ENCODE peak calls at places on chromosomes 5 and 9, in seven cellular contexts. One of them, this sample, is unnamed.
A peak's percentile ranks its signal among the peaks of the same experiment; 100 is the strongest.

GRCh38 chr5:45038366-45038987 is 229.7 kb downstream of the MRPS30 start:
- DNase-seq in stimulated activated CD8-positive, alpha-beta memory T cell treated with anti-CD3 and anti-CD28 coated beads, Interleukin-12 subunit alpha, Interleukin-12 subunit beta, amount 100 ng/mL, for 1 hour: no peak
- DNase-seq in PC-9: no peak
- DNase-seq in NAMALWA: peak; percentile 62
- DNase-seq in DMS153: peak; percentile 3
- DNase-seq in CD4-positive, alpha-beta T cell: no peak
- DNase-seq in BJ: no peak
- DNase-seq in this sample: no peak

GRCh38 chr9:127104465-127105311 is 17.7 kb downstream of the ANGPTL2 start:
- DNase-seq in CD4-positive, alpha-beta T cell: no peak
- DNase-seq in NAMALWA: no peak
- DNase-seq in PC-9: no peak
- DNase-seq in stimulated activated CD8-positive, alpha-beta memory T cell treated with anti-CD3 and anti-CD28 coated beads, Interleukin-12 subunit alpha, Interleukin-12 subunit beta, amount 100 ng/mL, for 1 hour: no peak
- DNase-seq in DMS153: no peak
- DNase-seq in BJ: no peak
- DNase-seq in this sample: no peak

GRCh38 chr5:14439087-14439841 is 142.3 kb upstream of the OTULINL start:
- DNase-seq in BJ: no peak
- DNase-seq in DMS153: no peak
- DNase-seq in NAMALWA: no peak
- DNase-seq in CD4-positive, alpha-beta T cell: no peak
- DNase-seq in stimulated activated CD8-positive, alpha-beta memory T cell treated with anti-CD3 and anti-CD28 coated beads, Interleukin-12 subunit alpha, Interleukin-12 subunit beta, amount 100 ng/mL, for 1 hour: no peak
- DNase-seq in PC-9: no peak
- DNase-seq in this sample: no peak

GRCh38 chr5:180825768-180826525 is 23.3 kb upstream of the MGAT1 start:
- DNase-seq in DMS153: no peak
- DNase-seq in NAMALWA: no peak
- DNase-seq in stimulated activated CD8-positive, alpha-beta memory T cell treated with anti-CD3 and anti-CD28 coated beads, Interleukin-12 subunit alpha, Interleukin-12 subunit beta, amount 100 ng/mL, for 1 hour: no peak
- DNase-seq in BJ: no peak
- DNase-seq in CD4-positive, alpha-beta T cell: no peak
- DNase-seq in PC-9: peak; percentile 80
- DNase-seq in this sample: peak; percentile 92

GRCh38 chr5:56812110-56812509 is 3.2 kb upstream of the MAP3K1 start:
- DNase-seq in CD4-positive, alpha-beta T cell: no peak
- DNase-seq in stimulated activated CD8-positive, alpha-beta memory T cell treated with anti-CD3 and anti-CD28 coated beads, Interleukin-12 subunit alpha, Interleukin-12 subunit beta, amount 100 ng/mL, for 1 hour: no peak
- DNase-seq in NAMALWA: no peak
- DNase-seq in DMS153: peak; percentile 52
- DNase-seq in BJ: no peak
- DNase-seq in PC-9: peak; percentile 35
- DNase-seq in this sample: no peak

GRCh38 chr5:117394506-117395157 is 820.0 kb upstream of the SEMA6A start:
- DNase-seq in DMS153: no peak
- DNase-seq in NAMALWA: no peak
- DNase-seq in PC-9: no peak
- DNase-seq in BJ: no peak
- DNase-seq in CD4-positive, alpha-beta T cell: no peak
- DNase-seq in stimulated activated CD8-positive, alpha-beta memory T cell treated with anti-CD3 and anti-CD28 coated beads, Interleukin-12 subunit alpha, Interleukin-12 subunit beta, amount 100 ng/mL, for 1 hour: no peak
- DNase-seq in this sample: no peak

GRCh38 chr5:126900796-126901195 is 123.9 kb downstream of the LMNB1 start:
- DNase-seq in stimulated activated CD8-positive, alpha-beta memory T cell treated with anti-CD3 and anti-CD28 coated beads, Interleukin-12 subunit alpha, Interleukin-12 subunit beta, amount 100 ng/mL, for 1 hour: no peak
- DNase-seq in PC-9: no peak
- DNase-seq in BJ: no peak
- DNase-seq in CD4-positive, alpha-beta T cell: no peak
- DNase-seq in NAMALWA: no peak
- DNase-seq in DMS153: no peak
- DNase-seq in this sample: no peak

GRCh38 chr5:5335708-5336211 is 86.7 kb upstream of the ICE1 start:
- DNase-seq in BJ: peak; percentile 74
- DNase-seq in DMS153: no peak
- DNase-seq in PC-9: peak; percentile 93
- DNase-seq in NAMALWA: no peak
- DNase-seq in stimulated activated CD8-positive, alpha-beta memory T cell treated with anti-CD3 and anti-CD28 coated beads, Interleukin-12 subunit alpha, Interleukin-12 subunit beta, amount 100 ng/mL, for 1 hour: no peak
- DNase-seq in CD4-positive, alpha-beta T cell: no peak
- DNase-seq in this sample: no peak

GRCh38 chr5:172276214-172276613 is 7.3 kb downstream of the UBTD2 start:
- DNase-seq in CD4-positive, alpha-beta T cell: no peak
- DNase-seq in PC-9: peak; percentile 88
- DNase-seq in stimulated activated CD8-positive, alpha-beta memory T cell treated with anti-CD3 and anti-CD28 coated beads, Interleukin-12 subunit alpha, Interleukin-12 subunit beta, amount 100 ng/mL, for 1 hour: no peak
- DNase-seq in BJ: no peak
- DNase-seq in DMS153: no peak
- DNase-seq in NAMALWA: no peak
- DNase-seq in this sample: no peak

GRCh38 chr5:65015767-65016166 is 247.0 kb downstream of the CWC27 start:
- DNase-seq in PC-9: no peak
- DNase-seq in stimulated activated CD8-positive, alpha-beta memory T cell treated with anti-CD3 and anti-CD28 coated beads, Interleukin-12 subunit alpha, Interleukin-12 subunit beta, amount 100 ng/mL, for 1 hour: no peak
- DNase-seq in BJ: no peak
- DNase-seq in DMS153: no peak
- DNase-seq in NAMALWA: no peak
- DNase-seq in CD4-positive, alpha-beta T cell: no peak
- DNase-seq in this sample: no peak

GRCh38 chr5:79976759-79977515 is 14.1 kb downstream of the MTX3 start:
- DNase-seq in CD4-positive, alpha-beta T cell: no peak
- DNase-seq in PC-9: no peak
- DNase-seq in NAMALWA: no peak
- DNase-seq in DMS153: no peak
- DNase-seq in stimulated activated CD8-positive, alpha-beta memory T cell treated with anti-CD3 and anti-CD28 coated beads, Interleukin-12 subunit alpha, Interleukin-12 subunit beta, amount 100 ng/mL, for 1 hour: no peak
- DNase-seq in BJ: no peak
- DNase-seq in this sample: no peak

GRCh38 chr5:172643392-172643871 is 2.4 kb downstream of the NEURL1B start:
- DNase-seq in stimulated activated CD8-positive, alpha-beta memory T cell treated with anti-CD3 and anti-CD28 coated beads, Interleukin-12 subunit alpha, Interleukin-12 subunit beta, amount 100 ng/mL, for 1 hour: no peak
- DNase-seq in BJ: no peak
- DNase-seq in NAMALWA: no peak
- DNase-seq in CD4-positive, alpha-beta T cell: no peak
- DNase-seq in PC-9: no peak
- DNase-seq in DMS153: no peak
- DNase-seq in this sample: no peak

GRCh38 chr9:98742325-98743280 is 33.9 kb upstream of the GABBR2 start:
- DNase-seq in BJ: no peak
- DNase-seq in stimulated activated CD8-positive, alpha-beta memory T cell treated with anti-CD3 and anti-CD28 coated beads, Interleukin-12 subunit alpha, Interleukin-12 subunit beta, amount 100 ng/mL, for 1 hour: no peak
- DNase-seq in NAMALWA: no peak
- DNase-seq in CD4-positive, alpha-beta T cell: no peak
- DNase-seq in PC-9: no peak
- DNase-seq in DMS153: no peak
- DNase-seq in this sample: no peak

GRCh38 chr5:167633931-167634341 is 657.5 kb upstream of the WWC1 start:
- DNase-seq in stimulated activated CD8-positive, alpha-beta memory T cell treated with anti-CD3 and anti-CD28 coated beads, Interleukin-12 subunit alpha, Interleukin-12 subunit beta, amount 100 ng/mL, for 1 hour: no peak
- DNase-seq in CD4-positive, alpha-beta T cell: no peak
- DNase-seq in BJ: peak; percentile 97
- DNase-seq in NAMALWA: no peak
- DNase-seq in DMS153: no peak
- DNase-seq in PC-9: peak; percentile 72
- DNase-seq in this sample: no peak

GRCh38 chr5:35213608-35214007 is 16.7 kb downstream of the PRLR start:
- DNase-seq in DMS153: no peak
- DNase-seq in NAMALWA: no peak
- DNase-seq in BJ: no peak
- DNase-seq in stimulated activated CD8-positive, alpha-beta memory T cell treated with anti-CD3 and anti-CD28 coated beads, Interleukin-12 subunit alpha, Interleukin-12 subunit beta, amount 100 ng/mL, for 1 hour: no peak
- DNase-seq in PC-9: no peak
- DNase-seq in CD4-positive, alpha-beta T cell: no peak
- DNase-seq in this sample: no peak

GRCh38 chr9:15144567-15145174 is 162.3 kb downstream of the TTC39B start:
- DNase-seq in DMS153: peak; percentile 14
- DNase-seq in PC-9: peak; percentile 77
- DNase-seq in stimulated activated CD8-positive, alpha-beta memory T cell treated with anti-CD3 and anti-CD28 coated beads, Interleukin-12 subunit alpha, Interleukin-12 subunit beta, amount 100 ng/mL, for 1 hour: no peak
- DNase-seq in BJ: no peak
- DNase-seq in NAMALWA: no peak
- DNase-seq in CD4-positive, alpha-beta T cell: no peak
- DNase-seq in this sample: no peak

GRCh38 chr5:78178356-78178755 is 116.1 kb downstream of the AP3B1 start:
- DNase-seq in CD4-positive, alpha-beta T cell: no peak
- DNase-seq in PC-9: no peak
- DNase-seq in stimulated activated CD8-positive, alpha-beta memory T cell treated with anti-CD3 and anti-CD28 coated beads, Interleukin-12 subunit alpha, Interleukin-12 subunit beta, amount 100 ng/mL, for 1 hour: no peak
- DNase-seq in BJ: no peak
- DNase-seq in DMS153: no peak
- DNase-seq in NAMALWA: no peak
- DNase-seq in this sample: no peak

GRCh38 chr9:133048595-133048994 is 13.2 kb upstream of the CEL start:
- DNase-seq in PC-9: no peak
- DNase-seq in NAMALWA: peak; percentile 57
- DNase-seq in stimulated activated CD8-positive, alpha-beta memory T cell treated with anti-CD3 and anti-CD28 coated beads, Interleukin-12 subunit alpha, Interleukin-12 subunit beta, amount 100 ng/mL, for 1 hour: no peak
- DNase-seq in BJ: no peak
- DNase-seq in CD4-positive, alpha-beta T cell: no peak
- DNase-seq in DMS153: no peak
- DNase-seq in this sample: no peak

GRCh38 chr5:2698581-2698980 is 52.9 kb downstream of the IRX2 start:
- DNase-seq in CD4-positive, alpha-beta T cell: no peak
- DNase-seq in stimulated activated CD8-positive, alpha-beta memory T cell treated with anti-CD3 and anti-CD28 coated beads, Interleukin-12 subunit alpha, Interleukin-12 subunit beta, amount 100 ng/mL, for 1 hour: no peak
- DNase-seq in DMS153: no peak
- DNase-seq in PC-9: no peak
- DNase-seq in NAMALWA: no peak
- DNase-seq in BJ: no peak
- DNase-seq in this sample: no peak

GRCh38 chr5:417301-417700 is 25.7 kb upstream of the EXOC3 start:
- DNase-seq in DMS153: no peak
- DNase-seq in stimulated activated CD8-positive, alpha-beta memory T cell treated with anti-CD3 and anti-CD28 coated beads, Interleukin-12 subunit alpha, Interleukin-12 subunit beta, amount 100 ng/mL, for 1 hour: no peak
- DNase-seq in NAMALWA: no peak
- DNase-seq in BJ: no peak
- DNase-seq in PC-9: no peak
- DNase-seq in CD4-positive, alpha-beta T cell: no peak
- DNase-seq in this sample: no peak

GRCh38 chr5:109496112-109496511 is 86.3 kb upstream of the PJA2 start:
- DNase-seq in CD4-positive, alpha-beta T cell: no peak
- DNase-seq in BJ: no peak
- DNase-seq in DMS153: no peak
- DNase-seq in stimulated activated CD8-positive, alpha-beta memory T cell treated with anti-CD3 and anti-CD28 coated beads, Interleukin-12 subunit alpha, Interleukin-12 subunit beta, amount 100 ng/mL, for 1 hour: no peak
- DNase-seq in NAMALWA: no peak
- DNase-seq in PC-9: no peak
- DNase-seq in this sample: no peak

This sample was measured in lower leg skin.